ENCODE peak calls at places on chromosomes 5 and 9, in eight cellular contexts. B, N, V, K, Q, M, J and H are unnamed samples.

GRCh38 chr5:462051-462481 is 19.1 kb downstream of the EXOC3 start:
- DNase-seq in B (peak; percentile 1), M (no peak), K (no peak), N (no peak), J (no peak), Q (no peak), V (peak; percentile 37), H (no peak)

GRCh38 chr9:134169724-134170401 is 5.5 kb upstream of the RNU6ATAC start:
- DNase-seq in B (no peak), N (no peak), J (no peak), K (no peak), V (peak; percentile 81), Q (no peak), M (no peak), H (no peak)

GRCh38 chr5:177304392-177305119 is 957 bp downstream of the PRELID1 start:
- DNase-seq in Q (peak; percentile 91), K (no peak), B (no peak), N (no peak), J (peak; percentile 47), M (no peak), V (peak; percentile 85), H (peak; percentile 58)

GRCh38 chr9:37464426-37465248 is 613 bp downstream of the ZBTB5 start:
- DNase-seq in K (peak; percentile 74), V (no peak), M (peak; percentile 52), N (no peak), J (peak; percentile 90), B (peak; percentile 82), Q (peak; percentile 80), H (peak; percentile 82)

GRCh38 chr9:81411961-81412360 is 277.4 kb downstream of the TLE1 start:
- DNase-seq in J (peak; percentile 12), V (no peak), Q (no peak), B (no peak), K (no peak), M (no peak), N (no peak), H (no peak)

GRCh38 chr9:37604296-37604695 is 11.9 kb upstream of the TOMM5 start:
- DNase-seq in M (no peak), B (no peak), N (no peak), K (no peak), J (no peak), Q (no peak), V (no peak), H (no peak)

GRCh38 chr5:167582916-167583315 is 708.5 kb upstream of the WWC1 start:
- DNase-seq in Q (no peak), K (peak; percentile 65), B (no peak), N (no peak), J (no peak), M (no peak), V (no peak), H (no peak)

GRCh38 chr9:123364241-123364824 is 8.3 kb downstream of the CRB2 start:
- DNase-seq in B (no peak), N (no peak), K (peak; percentile 88), M (no peak), J (peak; percentile 87), V (no peak), Q (no peak), H (peak; percentile 44)

GRCh38 chr9:2622361-2623045 is 916 bp downstream of the VLDLR start:
- DNase-seq in M (no peak), V (no peak), J (peak; percentile 33), Q (peak; percentile 39), N (peak; percentile 29), K (peak; percentile 52), B (peak; percentile 54), H (peak; percentile 36)

GRCh38 chr9:6711403-6711802 is 46.4 kb upstream of the KDM4C start:
- DNase-seq in J (peak; percentile 27), V (no peak), M (no peak), N (no peak), B (no peak), Q (no peak), K (peak; percentile 27), H (no peak)

GRCh38 chr9:77744877-77745435 is 96.8 kb upstream of the GNA14 start:
- DNase-seq in M (no peak), B (no peak), Q (no peak), N (no peak), J (peak; percentile 10), V (no peak), K (no peak), H (peak; percentile 14)

GRCh38 chr9:129208191-129209091 is 30.4 kb upstream of the IER5L start:
- DNase-seq in M (no peak), B (no peak), V (no peak), N (no peak), J (no peak), K (no peak), Q (no peak), H (no peak)

GRCh38 chr5:41068169-41068568 is 3.0 kb downstream of the MROH2B start:
- DNase-seq in M (no peak), N (no peak), K (peak; percentile 77), Q (no peak), J (no peak), V (no peak), B (no peak), H (peak; percentile 44)

GRCh38 chr9:100485196-100485595 is 12.2 kb downstream of the TMEFF1 start:
- DNase-seq in M (no peak), N (no peak), V (no peak), J (no peak), B (no peak), Q (no peak), K (no peak), H (no peak)

GRCh38 chr9:102551346-102551745 is 443.8 kb upstream of the CYLC2 start:
- DNase-seq in M (no peak), J (no peak), K (no peak), V (no peak), N (no peak), B (no peak), Q (no peak), H (no peak)

GRCh38 chr5:30604648-30605262 is 588.7 kb upstream of the CDH6 start:
- DNase-seq in K (no peak), M (no peak), N (no peak), B (no peak), V (no peak), J (no peak), Q (no peak), H (no peak)

GRCh38 chr9:130451509-130452388 is 7.0 kb downstream of the ASS1 start:
- DNase-seq in N (no peak), Q (peak; percentile 91), M (no peak), J (peak; percentile 87), V (peak; percentile 90), B (peak; percentile 88), K (peak; percentile 99), H (peak; percentile 98)

GRCh38 chr5:23318166-23318565 is 189.2 kb upstream of the PRDM9 start:
- DNase-seq in M (no peak), V (no peak), N (no peak), B (no peak), K (no peak), Q (no peak), J (no peak), H (no peak)

DNA sequence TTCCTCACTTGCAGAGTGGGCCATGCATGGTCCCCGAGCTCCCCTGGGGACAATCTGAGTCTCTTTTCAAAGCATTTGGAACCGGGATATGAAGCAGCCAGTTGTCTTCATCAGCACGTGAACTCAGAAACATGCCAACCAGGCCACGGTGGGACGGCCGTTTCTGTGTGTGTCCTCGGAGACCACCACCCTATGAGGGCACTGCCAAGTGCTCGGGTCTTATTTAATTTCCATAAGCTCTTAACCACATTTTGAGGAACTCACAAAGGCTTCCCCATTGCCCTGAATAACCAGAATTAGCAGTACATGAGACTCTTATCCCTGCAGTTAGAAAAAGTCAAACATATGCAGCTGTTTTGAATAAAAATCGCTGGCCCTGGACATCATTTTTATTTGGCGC is 60.1 kb downstream of the OTULIN start:
- DNase-seq in B (no peak), V (no peak), N (no peak), J (no peak), M (no peak), K (no peak), Q (no peak), H (no peak)
- H3K27ac ChIP-seq in B (no peak overlapping the region), V (no peak overlapping the region), N (no peak overlapping the region), J (no peak overlapping the region), M (no peak overlapping the region), K (no peak overlapping the region), Q (no peak overlapping the region), H (no peak overlapping the region)

GRCh38 chr5:149404746-149405549 is 25.9 kb upstream of the IL17B start:
- DNase-seq in Q (no peak), N (no peak), K (peak; percentile 70), V (no peak), B (no peak), M (no peak), J (peak; percentile 99), H (no peak)
- H3K4me3 ChIP-seq in Q (no peak overlapping the region), N (no peak overlapping the region), K (no peak overlapping the region), V (no peak overlapping the region), B (no peak overlapping the region), M (no peak overlapping the region), J (no peak overlapping the region), H (no peak overlapping the region)

GRCh38 chr9:122338989-122339388 is 31.8 kb upstream of the PTGS1 start:
- DNase-seq in Q (no peak), N (no peak), J (no peak), K (no peak), V (peak; percentile 30), B (no peak), M (no peak), H (no peak)

GRCh38 chr9:122337561-122337939 is 33.3 kb upstream of the PTGS1 start:
- DNase-seq in B (no peak), J (no peak), M (no peak), V (no peak), K (no peak), N (no peak), Q (no peak), H (peak; percentile 26)

GRCh38 chr9:122338536-122338935 is 32.3 kb upstream of the PTGS1 start:
- DNase-seq in J (no peak), B (no peak), M (no peak), N (no peak), Q (no peak), K (no peak), V (peak; percentile 34), H (no peak)

GRCh38 chr9:122336189-122336588 is 34.6 kb upstream of the PTGS1 start:
- DNase-seq in Q (no peak), B (no peak), K (no peak), J (no peak), N (no peak), V (no peak), M (no peak), H (no peak)

DNA sequence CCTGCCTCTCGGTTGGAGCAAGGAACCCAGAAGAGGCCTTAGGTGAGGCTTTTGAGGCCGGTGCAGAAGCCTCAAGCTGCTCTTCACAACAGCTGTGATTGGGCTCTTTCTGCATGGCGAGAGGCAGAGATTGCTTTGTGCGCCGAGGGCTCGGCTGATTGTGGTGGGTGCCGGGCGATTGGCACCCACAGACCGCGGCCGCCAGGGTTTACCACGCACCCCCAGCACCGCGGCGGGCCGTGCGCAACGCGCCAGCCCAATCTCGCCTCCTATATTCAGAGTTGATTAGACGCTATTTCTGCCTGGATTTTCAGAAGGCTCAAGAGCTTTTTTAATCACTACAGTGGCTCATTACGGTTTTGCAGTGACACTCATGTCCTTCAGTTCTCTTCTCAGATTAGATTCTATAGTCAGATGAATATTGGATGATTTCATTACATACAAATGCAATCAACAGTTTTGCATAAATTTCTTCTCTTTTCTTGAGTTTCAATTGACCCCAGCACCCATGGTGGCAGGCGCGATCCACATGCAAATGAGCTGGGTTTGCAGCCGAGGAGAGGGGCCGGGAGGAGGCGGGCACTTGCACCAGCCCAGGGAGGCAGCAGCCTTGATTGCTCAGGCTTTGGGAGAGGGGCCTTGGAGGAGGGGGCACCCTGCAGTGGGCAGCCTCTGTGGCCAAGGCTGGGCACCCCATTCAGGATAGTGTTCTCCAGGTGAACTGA is 33.8 kb upstream of the PTGS1 start:
- DNase-seq in J (no peak), K (no peak), Q (no peak), V (peak; percentile 46), N (no peak), M (no peak), B (no peak), H (no peak)
- H3K27ac ChIP-seq in J (no peak overlapping the region), K (no peak overlapping the region), Q (no peak overlapping the region), V (no peak overlapping the region), N (no peak overlapping the region), M (no peak overlapping the region), B (no peak overlapping the region), H (no peak overlapping the region)

GRCh38 chr5:73983661-73984060 is 357.7 kb downstream of the ARHGEF28 start:
- DNase-seq in J (no peak), M (no peak), V (no peak), N (no peak), Q (no peak), B (no peak), K (no peak), H (no peak)
- H3K4me3 ChIP-seq in J (no peak overlapping the region), M (no peak overlapping the region), V (no peak overlapping the region), N (no peak overlapping the region), Q (no peak overlapping the region), B (no peak overlapping the region), K (no peak overlapping the region), H (no peak overlapping the region)